ENCODE peak calls at places on chromosomes 4 and X, in eight cellular contexts. One of them, this sample, is unnamed. For H3K27me3, the result is how much of the 10 kb centered on the place peaks cover.

GRCh38 chr4:98092833-98093439 is 50.3 kb downstream of the STPG2 start:
- DNase-seq in lung: no peak
- DNase-seq in body of pancreas: no peak
- DNase-seq in heart right ventricle: no peak
- DNase-seq in cardiac muscle cell: peak
- DNase-seq in CD8-positive, alpha-beta T cell: no peak
- DNase-seq in esophagus squamous epithelium: no peak
- DNase-seq in fibroblast of lung: peak
- DNase-seq in this sample: no peak

GRCh38 chr4:107712236-107712635 is 7.8 kb downstream of the PAPSS1 start:
- DNase-seq in lung: no peak
- DNase-seq in body of pancreas: no peak
- DNase-seq in heart right ventricle: no peak
- DNase-seq in cardiac muscle cell: no peak
- DNase-seq in CD8-positive, alpha-beta T cell: no peak
- DNase-seq in esophagus squamous epithelium: no peak
- DNase-seq in fibroblast of lung: peak
- DNase-seq in this sample: no peak

GRCh38 chr4:15742083-15742582 is 36.0 kb upstream of the CD38 start:
- DNase-seq in lung: no peak
- DNase-seq in body of pancreas: no peak
- DNase-seq in heart right ventricle: no peak
- DNase-seq in cardiac muscle cell: no peak
- DNase-seq in CD8-positive, alpha-beta T cell: no peak
- DNase-seq in esophagus squamous epithelium: no peak
- DNase-seq in fibroblast of lung: no peak
- DNase-seq in this sample: no peak

GRCh38 chr4:26413595-26413994 is 76.7 kb downstream of the CCKAR start:
- DNase-seq in lung: no peak
- DNase-seq in body of pancreas: no peak
- DNase-seq in heart right ventricle: no peak
- DNase-seq in cardiac muscle cell: no peak
- DNase-seq in CD8-positive, alpha-beta T cell: no peak
- DNase-seq in esophagus squamous epithelium: no peak
- DNase-seq in fibroblast of lung: no peak
- DNase-seq in this sample: no peak

GRCh38 chr4:55359397-55359916 is 13.4 kb downstream of the SRD5A3 start:
- DNase-seq in lung: no peak
- DNase-seq in body of pancreas: no peak
- DNase-seq in heart right ventricle: no peak
- DNase-seq in cardiac muscle cell: no peak
- DNase-seq in CD8-positive, alpha-beta T cell: no peak
- DNase-seq in esophagus squamous epithelium: no peak
- DNase-seq in fibroblast of lung: peak
- DNase-seq in this sample: no peak

GRCh38 chr4:75555294-75556164 is at the start of gene ODAPH:
- DNase-seq in lung: no peak
- DNase-seq in body of pancreas: no peak
- DNase-seq in heart right ventricle: no peak
- DNase-seq in cardiac muscle cell: no peak
- DNase-seq in CD8-positive, alpha-beta T cell: no peak
- DNase-seq in esophagus squamous epithelium: no peak
- DNase-seq in fibroblast of lung: peak
- DNase-seq in this sample: peak

GRCh38 chr4:132763465-132763864 is 385.6 kb upstream of the PCDH10 start:
- DNase-seq in lung: no peak
- DNase-seq in body of pancreas: no peak
- DNase-seq in heart right ventricle: no peak
- DNase-seq in cardiac muscle cell: no peak
- DNase-seq in CD8-positive, alpha-beta T cell: no peak
- DNase-seq in esophagus squamous epithelium: no peak
- DNase-seq in fibroblast of lung: no peak
- DNase-seq in this sample: no peak

GRCh38 chr4:153387981-153388380 is 43.5 kb downstream of the MND1 start:
- DNase-seq in lung: no peak
- DNase-seq in body of pancreas: no peak
- DNase-seq in heart right ventricle: no peak
- DNase-seq in cardiac muscle cell: no peak
- DNase-seq in CD8-positive, alpha-beta T cell: no peak
- DNase-seq in esophagus squamous epithelium: no peak
- DNase-seq in fibroblast of lung: no peak
- DNase-seq in this sample: peak

GRCh38 chr4:126264839-126265238 is 950.1 kb downstream of the FAT4 start:
- DNase-seq in lung: no peak
- DNase-seq in body of pancreas: no peak
- DNase-seq in heart right ventricle: no peak
- DNase-seq in cardiac muscle cell: no peak
- DNase-seq in CD8-positive, alpha-beta T cell: no peak
- DNase-seq in esophagus squamous epithelium: no peak
- DNase-seq in fibroblast of lung: peak
- DNase-seq in this sample: no peak

GRCh38 chrX:19628006-19628575 is 112.8 kb upstream of the MAP3K15 start:
- DNase-seq in lung: no peak
- DNase-seq in body of pancreas: no peak
- DNase-seq in heart right ventricle: no peak
- DNase-seq in cardiac muscle cell: no peak
- DNase-seq in CD8-positive, alpha-beta T cell: no peak
- DNase-seq in esophagus squamous epithelium: no peak
- DNase-seq in fibroblast of lung: peak
- DNase-seq in this sample: no peak

GRCh38 chrX:132463411-132463810 is 25.4 kb downstream of the MBNL3 start:
- DNase-seq in lung: no peak
- DNase-seq in body of pancreas: peak
- DNase-seq in heart right ventricle: no peak
- DNase-seq in cardiac muscle cell: no peak
- DNase-seq in CD8-positive, alpha-beta T cell: peak
- DNase-seq in esophagus squamous epithelium: no peak
- DNase-seq in fibroblast of lung: peak
- DNase-seq in this sample: peak

GRCh38 chr4:138401330-138401729 is 159.2 kb upstream of the SLC7A11 start:
- DNase-seq in lung: no peak
- DNase-seq in body of pancreas: peak
- DNase-seq in heart right ventricle: peak
- DNase-seq in cardiac muscle cell: peak
- DNase-seq in CD8-positive, alpha-beta T cell: no peak
- DNase-seq in esophagus squamous epithelium: no peak
- DNase-seq in fibroblast of lung: no peak
- DNase-seq in this sample: no peak

GRCh38 chrX:79408623-79409322 is 41.6 kb upstream of the ITM2A start:
- DNase-seq in lung: no peak
- DNase-seq in body of pancreas: no peak
- DNase-seq in heart right ventricle: no peak
- DNase-seq in cardiac muscle cell: no peak
- DNase-seq in CD8-positive, alpha-beta T cell: no peak
- DNase-seq in esophagus squamous epithelium: no peak
- DNase-seq in fibroblast of lung: no peak
- DNase-seq in this sample: no peak

GRCh38 chrX:79413963-79414362 is 46.8 kb upstream of the ITM2A start:
- DNase-seq in lung: no peak
- DNase-seq in body of pancreas: no peak
- DNase-seq in heart right ventricle: no peak
- DNase-seq in cardiac muscle cell: no peak
- DNase-seq in CD8-positive, alpha-beta T cell: no peak
- DNase-seq in esophagus squamous epithelium: no peak
- DNase-seq in fibroblast of lung: no peak
- DNase-seq in this sample: no peak

GRCh38 chrX:79415056-79415455 is 47.9 kb upstream of the ITM2A start:
- DNase-seq in lung: no peak
- DNase-seq in body of pancreas: no peak
- DNase-seq in heart right ventricle: no peak
- DNase-seq in cardiac muscle cell: no peak
- DNase-seq in CD8-positive, alpha-beta T cell: no peak
- DNase-seq in esophagus squamous epithelium: no peak
- DNase-seq in fibroblast of lung: no peak
- DNase-seq in this sample: no peak

GRCh38 chrX:79409657-79410056 is 42.5 kb upstream of the ITM2A start:
- DNase-seq in lung: no peak
- DNase-seq in body of pancreas: no peak
- DNase-seq in heart right ventricle: no peak
- DNase-seq in cardiac muscle cell: no peak
- DNase-seq in CD8-positive, alpha-beta T cell: no peak
- DNase-seq in esophagus squamous epithelium: no peak
- DNase-seq in fibroblast of lung: no peak
- DNase-seq in this sample: no peak

DNA sequence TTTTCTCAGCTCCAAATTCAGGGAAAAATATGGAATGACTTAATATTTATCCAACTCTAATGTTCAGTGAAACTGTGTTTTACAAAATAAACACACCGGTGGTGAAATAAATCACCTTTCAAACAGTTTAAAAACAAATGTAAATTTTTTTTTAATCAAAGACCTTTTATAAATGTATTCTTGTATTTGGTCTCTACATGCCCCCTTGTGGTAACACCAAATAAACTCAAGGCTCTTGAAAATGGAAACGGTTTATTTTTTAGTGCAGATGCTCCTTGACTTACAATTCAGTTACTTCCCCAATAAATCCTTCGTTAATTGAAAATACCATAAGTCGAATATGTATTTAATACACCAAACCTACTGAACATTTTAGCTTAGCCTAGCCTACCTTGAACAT is 45.9 kb upstream of the ITM2A start:
- DNase-seq in lung: no peak
- DNase-seq in body of pancreas: no peak
- DNase-seq in heart right ventricle: no peak
- DNase-seq in cardiac muscle cell: peak
- DNase-seq in CD8-positive, alpha-beta T cell: no peak
- DNase-seq in esophagus squamous epithelium: no peak
- DNase-seq in fibroblast of lung: no peak
- DNase-seq in this sample: no peak
- TF ChIP-seq CTCF in lung: no peak
- TF ChIP-seq CTCF in body of pancreas: peak
- TF ChIP-seq CTCF in heart right ventricle: peak
- TF ChIP-seq CTCF in cardiac muscle cell: peak
- TF ChIP-seq CTCF in CD8-positive, alpha-beta T cell: peak
- TF ChIP-seq CTCF in esophagus squamous epithelium: peak
- TF ChIP-seq CTCF in fibroblast of lung: no peak
- TF ChIP-seq CTCF in this sample: no peak

DNA sequence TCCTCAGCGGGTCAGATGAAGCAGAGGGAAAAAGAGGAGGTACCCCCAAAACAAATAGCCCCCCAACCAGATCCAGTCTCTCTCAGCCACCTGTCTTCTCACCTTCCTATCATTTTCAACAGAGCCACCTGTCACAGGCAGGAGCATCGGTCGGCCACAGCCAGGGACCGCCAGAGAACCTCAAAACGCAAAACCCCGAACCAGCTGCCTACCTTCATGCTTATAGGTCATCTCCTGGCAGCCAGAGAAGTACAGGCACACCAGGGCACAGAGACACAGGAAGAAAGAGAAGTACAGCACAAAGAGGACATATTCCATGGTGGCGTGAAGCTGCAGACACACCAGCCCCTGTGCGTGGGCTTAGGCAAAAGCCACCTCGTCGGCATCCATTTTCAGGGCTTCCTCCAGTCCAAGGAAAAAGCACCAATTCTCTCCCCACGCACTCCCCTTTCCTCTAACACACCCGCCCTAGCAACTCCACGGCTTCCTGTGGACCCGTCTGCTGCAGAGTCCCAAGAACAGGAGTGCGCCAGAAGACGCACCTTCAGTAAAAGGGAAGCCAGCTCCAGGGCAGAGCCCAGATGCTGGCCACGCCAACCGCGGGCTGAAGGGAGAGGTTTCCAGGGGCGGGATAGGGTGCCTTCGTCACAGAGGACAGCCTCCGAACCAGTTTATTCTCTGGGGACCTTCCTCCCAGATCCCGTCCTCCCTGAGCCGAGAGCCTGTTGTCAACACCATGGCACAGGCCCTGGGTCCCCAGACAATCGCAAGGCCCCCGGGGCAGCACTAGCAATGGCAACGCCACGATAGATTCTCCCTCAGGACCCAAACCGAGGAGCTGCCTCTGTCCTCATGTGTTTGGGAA is 51.8 kb upstream of the C4orf50 start:
- DNase-seq in lung: no peak
- DNase-seq in body of pancreas: no peak
- DNase-seq in heart right ventricle: no peak
- DNase-seq in cardiac muscle cell: no peak
- DNase-seq in CD8-positive, alpha-beta T cell: no peak
- DNase-seq in esophagus squamous epithelium: no peak
- DNase-seq in fibroblast of lung: no peak
- DNase-seq in this sample: no peak
- H3K27me3 ChIP-seq in lung: under half
- H3K27me3 ChIP-seq in body of pancreas: under half
- H3K27me3 ChIP-seq in heart right ventricle: under half
- H3K27me3 ChIP-seq in cardiac muscle cell: under half
- H3K27me3 ChIP-seq in CD8-positive, alpha-beta T cell: under half
- H3K27me3 ChIP-seq in esophagus squamous epithelium: under half
- H3K27me3 ChIP-seq in fibroblast of lung: under half
- H3K27me3 ChIP-seq in this sample: under half

DNA sequence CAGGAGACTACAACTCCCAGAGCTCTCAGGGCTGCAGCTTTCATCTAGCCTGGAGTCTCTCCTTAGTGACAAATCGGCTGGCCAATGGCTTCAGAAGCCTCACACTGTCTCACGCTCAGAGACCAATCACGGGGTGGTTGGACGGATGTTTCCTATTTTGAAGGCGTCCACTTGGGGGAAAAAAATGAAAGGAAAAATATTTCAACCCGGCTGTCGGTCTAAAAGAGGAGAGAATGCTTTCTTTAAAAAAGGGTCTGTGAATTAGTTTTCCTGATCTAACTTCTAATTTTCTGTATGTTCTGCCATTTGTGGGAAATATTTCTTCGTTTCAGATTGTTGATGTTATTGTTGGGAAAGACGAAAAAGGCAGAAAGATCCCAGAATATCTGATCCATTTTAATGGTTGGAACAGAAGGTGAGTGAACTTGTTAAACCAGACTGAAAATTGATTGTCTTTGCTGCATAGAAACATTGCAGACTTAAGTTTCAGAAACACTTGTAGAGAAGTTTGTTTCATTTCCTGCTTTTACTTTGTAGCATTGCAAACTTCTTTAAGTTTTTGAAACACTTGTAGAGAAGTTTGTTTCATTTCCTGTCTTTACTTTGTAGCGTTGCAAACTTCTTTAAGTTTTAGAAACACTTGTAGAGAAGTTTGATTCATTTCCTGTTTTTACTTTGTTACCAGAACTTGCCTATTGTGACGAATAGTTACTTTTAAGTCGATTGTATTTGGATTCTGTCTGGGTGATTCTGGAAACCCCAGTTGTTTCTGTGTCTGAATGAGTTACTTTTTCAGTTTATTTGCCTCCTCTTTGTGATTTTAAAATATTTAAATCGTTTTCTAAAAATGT is 1.6 kb downstream of the MSL3 start:
- DNase-seq in lung: peak
- DNase-seq in body of pancreas: peak
- DNase-seq in heart right ventricle: peak
- DNase-seq in cardiac muscle cell: peak
- DNase-seq in CD8-positive, alpha-beta T cell: peak
- DNase-seq in esophagus squamous epithelium: peak
- DNase-seq in fibroblast of lung: peak
- DNase-seq in this sample: peak
- TF ChIP-seq CTCF in lung: no peak
- TF ChIP-seq CTCF in body of pancreas: no peak
- TF ChIP-seq CTCF in heart right ventricle: no peak
- TF ChIP-seq CTCF in cardiac muscle cell: no peak
- TF ChIP-seq CTCF in CD8-positive, alpha-beta T cell: no peak
- TF ChIP-seq CTCF in esophagus squamous epithelium: no peak
- TF ChIP-seq CTCF in fibroblast of lung: no peak
- TF ChIP-seq CTCF in this sample: no peak

DNA sequence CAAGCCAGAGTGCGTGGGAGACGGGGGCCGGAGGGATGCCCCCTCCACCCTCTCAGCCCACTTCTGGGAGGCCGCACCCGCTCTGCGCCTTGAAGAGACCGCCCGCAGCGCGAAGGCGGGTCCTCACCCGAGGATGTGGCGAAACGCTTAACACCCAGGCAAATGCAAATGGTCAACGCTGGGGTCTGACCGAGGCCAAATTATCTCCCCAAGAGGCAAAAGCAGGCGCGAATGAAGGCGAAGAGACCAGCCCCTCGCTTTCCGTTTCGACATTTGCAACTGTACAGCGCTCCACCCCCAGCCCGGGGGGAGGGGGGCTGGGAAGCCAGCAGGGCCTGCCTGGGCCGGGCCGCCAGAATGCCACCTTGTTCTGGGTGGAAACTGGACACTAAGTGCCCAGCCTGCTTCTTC is 137.7 kb upstream of the ZIC3 start:
- DNase-seq in lung: no peak
- DNase-seq in body of pancreas: no peak
- DNase-seq in heart right ventricle: no peak
- DNase-seq in cardiac muscle cell: peak
- DNase-seq in CD8-positive, alpha-beta T cell: no peak
- DNase-seq in esophagus squamous epithelium: no peak
- DNase-seq in fibroblast of lung: no peak
- DNase-seq in this sample: no peak
- H3K27me3 ChIP-seq in lung: under half
- H3K27me3 ChIP-seq in body of pancreas: under half
- H3K27me3 ChIP-seq in heart right ventricle: half or more
- H3K27me3 ChIP-seq in cardiac muscle cell: half or more
- H3K27me3 ChIP-seq in CD8-positive, alpha-beta T cell: under half
- H3K27me3 ChIP-seq in esophagus squamous epithelium: under half
- H3K27me3 ChIP-seq in fibroblast of lung: under half
- H3K27me3 ChIP-seq in this sample: under half